ENCODE peak calls at places on chromosomes 2 and 18, in five cellular contexts. U is astrocyte, T is SJCRH30, K is sigmoid colon, S is ovary. X is an unnamed sample.

GRCh38 chr2:12433641-12433990 is 283.1 kb upstream of the TRIB2 start:
- DNase-seq in U (no peak), T (no peak), K (no peak), S (no peak), X (no peak)

GRCh38 chr2:242020196-242021004 is 150.9 kb downstream of the RTP5 start:
- DNase-seq in U (no peak), T (no peak), K (peak), S (peak), X (peak)

GRCh38 chr2:216664593-216665034 is 30.7 kb downstream of the IGFBP5 start:
- DNase-seq in U (peak), T (no peak), K (no peak), S (no peak), X (peak)

GRCh38 chr2:5546176-5546575 is 146.0 kb upstream of the SOX11 start:
- DNase-seq in U (peak), T (no peak), K (no peak), S (no peak), X (no peak)

GRCh38 chr18:32368170-32368569 is 102.5 kb downstream of the GAREM1 start:
- DNase-seq in U (no peak), T (no peak), K (no peak), S (no peak), X (no peak)

GRCh38 chr2:192500550-192501200 is 305.9 kb upstream of the TMEFF2 start:
- DNase-seq in U (peak), T (no peak), K (no peak), S (no peak), X (peak)

GRCh38 chr2:72149556-72150156 is 2.0 kb upstream of the CYP26B1 start:
- DNase-seq in U (no peak), T (no peak), K (peak), S (no peak), X (no peak)

GRCh38 chr2:161586517-161587167 is 37.6 kb upstream of the SLC4A10 start:
- DNase-seq in U (peak), T (no peak), K (no peak), S (no peak), X (peak)

GRCh38 chr2:44949329-44950151 is 8.0 kb downstream of the SIX3 start:
- DNase-seq in U (peak), T (no peak), K (no peak), S (no peak), X (no peak)

GRCh38 chr2:726158-726557 is 49.0 kb upstream of the TMEM18 start:
- DNase-seq in U (no peak), T (no peak), K (no peak), S (no peak), X (no peak)

GRCh38 chr2:230895536-230896345 is 29.3 kb downstream of the GPR55 start:
- DNase-seq in U (no peak), T (no peak), K (peak), S (no peak), X (no peak)

GRCh38 chr2:111975819-111976218 is 77.4 kb downstream of the MERTK start:
- DNase-seq in U (no peak), T (no peak), K (no peak), S (no peak), X (no peak)

GRCh38 chr2:211534655-211535054 is 978.3 kb downstream of the CPS1 start:
- DNase-seq in U (peak), T (no peak), K (no peak), S (no peak), X (no peak)

GRCh38 chr2:222352981-222353380 is 54.2 kb upstream of the PAX3 start:
- DNase-seq in U (no peak), T (no peak), K (no peak), S (no peak), X (no peak)

GRCh38 chr2:219279916-219280516 is 850 bp downstream of the DNAJB2 start:
- DNase-seq in U (no peak), T (no peak), K (peak), S (no peak), X (no peak)

GRCh38 chr2:65067806-65068553 is 11.8 kb downstream of the CEP68 start:
- DNase-seq in U (no peak), T (no peak), K (no peak), S (no peak), X (no peak)

GRCh38 chr2:195318440-195319111 is 338.4 kb upstream of the SLC39A10 start:
- DNase-seq in U (peak), T (peak), K (no peak), S (no peak), X (peak)

GRCh38 chr2:196486145-196486544 is 153.4 kb upstream of the CCDC150 start:
- DNase-seq in U (no peak), T (no peak), K (no peak), S (no peak), X (no peak)

GRCh38 chr2:39640107-39640506 is 25.6 kb upstream of the TMEM178A start:
- DNase-seq in U (no peak), T (no peak), K (peak), S (no peak), X (no peak)

GRCh38 chr18:13605477-13605876 is 120.9 kb downstream of the FAM210A start:
- DNase-seq in U (no peak), T (no peak), K (no peak), S (no peak), X (no peak)

GRCh38 chr2:203396667-203397066 is 68.5 kb downstream of the ABI2 start:
- DNase-seq in U (no peak), T (no peak), K (no peak), S (no peak), X (peak)

GRCh38 chr18:79465392-79465991 is 69.8 kb downstream of the NFATC1 start:
- DNase-seq in U (no peak), T (peak), K (no peak), S (no peak), X (peak)
- H3K4me3 ChIP-seq in U (no peak), T (peak), K (no peak), S (no peak), X (peak)

GRCh38 chr2:166957686-166958085 is 69.4 kb downstream of the XIRP2 start:
- DNase-seq in U (no peak), T (no peak), K (no peak), S (no peak), X (no peak)
- H3K4me3 ChIP-seq in U (no peak), T (no peak), K (no peak), S (no peak), X (no peak)

DNA sequence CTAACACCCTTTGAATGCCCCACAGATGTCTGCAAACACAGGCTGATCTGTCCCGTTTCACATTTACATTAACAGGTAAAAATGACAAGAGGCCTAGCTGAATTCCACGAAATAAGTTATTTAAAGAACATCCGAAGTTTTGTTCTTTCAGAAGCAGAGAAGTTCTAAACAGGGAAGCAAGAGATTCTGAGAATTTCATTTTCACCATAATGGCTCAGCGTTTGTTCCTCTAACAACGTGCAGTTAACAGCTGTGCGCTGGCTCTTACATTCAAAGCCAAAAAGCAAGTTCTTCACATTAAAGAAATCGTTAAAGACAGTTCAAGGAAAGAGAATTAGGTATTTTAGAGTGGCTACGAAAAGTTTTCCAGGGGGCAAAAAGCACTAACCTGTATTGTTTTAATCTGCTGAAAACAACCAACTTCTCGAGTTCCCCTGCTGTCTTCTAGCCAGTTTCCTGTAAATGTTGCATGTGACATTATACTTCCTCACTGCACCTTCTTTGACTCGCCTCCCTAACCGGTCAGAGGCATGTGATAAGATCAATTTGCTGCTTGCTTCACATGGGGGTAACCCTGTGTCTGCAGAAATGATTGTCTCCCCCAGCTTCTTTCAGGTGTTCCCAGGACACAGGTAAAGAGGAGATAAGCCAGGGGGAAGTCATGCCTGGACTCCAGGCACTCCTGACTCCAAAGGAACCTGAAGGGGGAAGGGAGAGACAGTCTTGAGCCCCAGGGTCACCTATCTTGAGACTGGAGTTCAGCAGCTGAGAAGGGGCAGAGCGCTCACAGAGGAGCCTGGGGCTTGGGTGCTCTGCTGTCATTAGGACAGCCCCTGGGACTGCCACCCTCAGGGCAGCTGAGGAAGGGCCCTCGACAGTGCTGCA is 36.8 kb upstream of the WIPF1 start:
- DNase-seq in U (no peak), T (no peak), K (no peak), S (no peak), X (peak)
- H3K4me3 ChIP-seq in U (no peak), T (no peak), K (peak), S (no peak), X (peak)

GRCh38 chr2:70070557-70071268 is 16.6 kb upstream of the PCBP1 start:
- DNase-seq in U (peak), T (peak), K (peak), S (peak), X (peak)

GRCh38 chr2:70068119-70068518 is 19.2 kb upstream of the PCBP1 start:
- DNase-seq in U (no peak), T (no peak), K (peak), S (no peak), X (no peak)

GRCh38 chr2:70073493-70073892 is 13.8 kb upstream of the PCBP1 start:
- DNase-seq in U (no peak), T (no peak), K (peak), S (no peak), X (no peak)

GRCh38 chr2:70069049-70069448 is 18.2 kb upstream of the PCBP1 start:
- DNase-seq in U (peak), T (no peak), K (peak), S (no peak), X (no peak)
- H3K4me3 ChIP-seq in U (no peak), T (no peak), K (no peak), S (no peak), X (no peak)

DNA sequence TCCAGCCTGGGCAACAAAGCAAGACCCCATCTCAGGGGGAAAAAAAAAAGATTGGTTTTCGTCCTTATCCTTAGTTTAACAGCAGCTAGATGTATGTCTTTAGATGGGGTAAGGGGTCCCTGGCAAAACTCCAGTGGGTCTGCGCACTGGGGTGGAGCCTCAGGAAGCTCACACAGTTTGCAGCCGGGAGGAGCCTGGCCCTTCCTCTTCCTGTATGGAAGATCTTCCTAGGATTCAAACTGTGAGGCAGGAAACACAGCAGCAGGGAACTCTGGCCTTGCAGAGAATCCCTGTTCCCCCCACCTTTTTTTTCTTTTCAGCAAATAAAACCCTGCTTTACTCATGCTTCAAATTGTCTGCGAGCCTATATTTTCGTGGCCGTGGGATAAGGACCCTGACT is 12.5 kb upstream of the GRP start:
- DNase-seq in U (no peak), T (no peak), K (no peak), S (no peak), X (no peak)
- H3K4me3 ChIP-seq in U (no peak), T (no peak), K (no peak), S (no peak), X (no peak)

GRCh38 chr2:25042321-25043240 is 705 bp downstream of the EFR3B start:
- DNase-seq in U (peak), T (peak), K (peak), S (peak), X (peak)

GRCh38 chr2:25041928-25042320 is at the start of gene EFR3B:
- DNase-seq in U (peak), T (peak), K (peak), S (peak), X (peak)

GRCh38 chr2:25044990-25045389 is 3.1 kb downstream of the EFR3B start:
- DNase-seq in U (no peak), T (no peak), K (no peak), S (no peak), X (no peak)

GRCh38 chr2:25044011-25044410 is 2.1 kb downstream of the EFR3B start:
- DNase-seq in U (no peak), T (no peak), K (peak), S (no peak), X (no peak)

DNA sequence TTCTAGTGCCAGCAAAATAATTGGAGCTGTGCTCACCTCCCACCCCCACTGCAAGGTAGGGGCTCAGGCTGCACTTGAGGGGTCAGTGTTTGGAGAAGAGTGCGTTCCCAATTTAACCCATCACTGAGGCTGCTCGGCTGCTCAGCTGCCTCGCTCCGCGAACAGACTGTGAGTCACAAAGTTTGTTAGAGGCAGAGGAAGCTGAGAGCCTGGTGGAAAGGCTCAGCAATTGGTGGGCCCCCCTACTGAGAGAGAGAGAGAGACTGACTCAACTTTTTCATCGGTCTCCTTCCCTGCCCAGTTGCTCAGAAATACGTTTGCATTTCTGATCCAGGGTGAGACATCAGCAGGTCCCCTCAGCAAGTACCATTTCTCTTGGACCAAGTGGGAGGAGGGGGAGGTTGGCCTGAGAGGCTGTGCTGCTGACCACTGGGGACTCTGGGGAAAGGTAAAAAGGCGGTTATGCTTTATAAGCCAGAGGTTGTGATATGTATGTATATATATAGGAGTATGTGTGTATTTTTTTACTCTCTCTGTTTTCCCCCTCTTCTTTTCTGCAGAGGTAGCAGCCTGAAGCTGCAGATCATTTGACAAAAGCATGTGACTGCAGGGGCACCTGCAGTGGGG is 1.5 kb downstream of the EFR3B start:
- DNase-seq in U (peak), T (peak), K (peak), S (no peak), X (peak)
- H3K4me3 ChIP-seq in U (peak), T (peak), K (peak), S (no peak), X (peak)

DNA sequence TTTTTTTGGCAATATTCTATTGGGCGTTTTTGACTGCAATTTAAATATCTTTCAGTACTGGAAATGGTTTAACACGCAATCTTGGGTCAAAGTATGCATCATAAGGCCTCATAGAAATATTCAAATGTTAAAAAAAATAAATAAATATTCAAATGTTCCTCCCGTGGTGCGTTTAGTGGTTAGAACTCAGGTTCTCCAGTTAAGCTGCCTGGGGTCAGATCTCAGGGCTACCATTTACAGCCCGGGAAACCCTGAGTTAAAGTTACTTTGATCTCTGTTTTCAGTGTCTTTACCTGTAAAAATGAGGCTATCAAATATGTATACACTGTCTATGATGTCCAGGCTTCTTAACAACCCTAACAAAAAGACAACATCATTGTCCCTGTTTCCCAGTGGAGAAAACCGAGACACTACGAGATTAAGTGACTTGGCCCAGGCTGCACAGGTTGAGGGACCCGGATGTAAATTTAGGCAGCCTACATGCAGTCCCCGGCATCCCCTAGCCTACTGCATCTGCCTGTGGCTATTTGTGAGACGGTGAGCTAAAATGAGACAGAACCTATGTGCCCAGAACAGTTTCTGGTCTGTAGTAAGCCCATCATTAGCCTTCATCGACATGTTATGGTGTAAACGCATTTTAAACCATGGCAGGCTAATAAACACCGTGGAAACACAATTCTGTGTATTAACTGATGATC is 1.7 kb downstream of the FHL2 start:
- DNase-seq in U (no peak), T (no peak), K (no peak), S (peak), X (no peak)
- H3K4me3 ChIP-seq in U (peak), T (peak), K (peak), S (peak), X (no peak)

GRCh38 chr2:126221506-126221905 is 434.5 kb upstream of the GYPC start:
- DNase-seq in U (no peak), T (no peak), K (no peak), S (no peak), X (no peak)
- H3K4me3 ChIP-seq in U (no peak), T (no peak), K (no peak), S (no peak), X (no peak)

X was measured in NB4.